ENCODE peak calls at places on chromosome 2, in nine cellular contexts. U is HCT116, N is GM23338, V is K562, T is A549, K is SK-N-SH, Q is HepG2, H is GM12878, F is Panc1. R is an unnamed sample.

GRCh38 chr2:222283634-222284033 is 15.2 kb downstream of the PAX3 start:
- DNase-seq in F (no peak), T (no peak), N (peak), Q (no peak), V (peak), U (no peak), H (no peak), K (no peak), R (no peak)

GRCh38 chr2:201404699-201405275 is 46.5 kb downstream of the TRAK2 start:
- DNase-seq in F (no peak), K (no peak), H (no peak), Q (no peak), T (no peak), N (peak), V (peak), U (no peak), R (no peak)

GRCh38 chr2:30680121-30680520 is 127.1 kb downstream of the CAPN13 start:
- DNase-seq in K (no peak), T (no peak), F (no peak), H (no peak), U (no peak), Q (no peak), N (no peak), V (no peak), R (no peak)

GRCh38 chr2:207256476-207257207 is 90.9 kb upstream of the KLF7 start:
- DNase-seq in F (no peak), N (no peak), H (no peak), T (no peak), U (no peak), K (peak), Q (no peak), V (no peak), R (no peak)

GRCh38 chr2:240649331-240649730 is 24.1 kb downstream of the GPR35 start:
- DNase-seq in F (no peak), U (no peak), Q (no peak), H (no peak), V (no peak), K (no peak), N (no peak), T (no peak), R (no peak)

GRCh38 chr2:47015206-47015605 is 99.6 kb upstream of the MCFD2 start:
- DNase-seq in F (no peak), H (no peak), N (no peak), K (peak), U (no peak), Q (peak), V (no peak), T (no peak), R (no peak)

GRCh38 chr2:86453838-86454237 is 12.7 kb downstream of the KDM3A start:
- DNase-seq in H (no peak), V (no peak), T (no peak), N (no peak), U (no peak), F (no peak), Q (no peak), K (no peak), R (no peak)

GRCh38 chr2:31812051-31812798 is 198.6 kb downstream of the MEMO1 start:
- DNase-seq in F (no peak), K (no peak), U (no peak), H (peak), T (peak), N (no peak), Q (peak), V (peak), R (no peak)

GRCh38 chr2:66581461-66582363 is 146.8 kb downstream of the MEIS1 start:
- DNase-seq in K (peak), V (no peak), F (no peak), Q (no peak), H (no peak), T (no peak), U (no peak), N (peak), R (no peak)

GRCh38 chr2:218005028-218005427 is 2.2 kb upstream of the TNS1 start:
- DNase-seq in N (no peak), H (no peak), T (no peak), U (no peak), F (no peak), K (no peak), V (peak), Q (no peak), R (no peak)
- H3K4me3 ChIP-seq in N (no peak), H (no peak), T (no peak), U (no peak), F (no peak), K (no peak), V (no peak), Q (no peak), R (no peak)

DNA sequence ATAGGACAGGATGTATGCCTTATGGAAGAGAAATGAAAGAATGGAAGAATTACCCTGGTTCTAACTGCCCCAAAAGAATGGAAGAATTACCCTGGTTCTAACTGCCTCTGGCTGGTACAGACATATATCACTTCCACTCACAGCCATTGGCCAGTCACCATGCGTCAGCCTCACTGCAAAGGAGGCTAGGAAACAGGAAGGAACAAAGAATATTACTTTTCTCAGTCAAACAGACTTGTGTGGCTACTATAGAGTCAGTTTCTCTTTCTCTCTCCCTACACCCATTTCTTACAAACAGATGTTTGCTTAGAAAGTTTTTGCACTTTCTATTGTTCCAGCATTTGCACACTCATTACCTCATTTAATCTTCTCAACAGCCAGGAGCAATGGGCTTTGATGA is 1111.1 kb upstream of the KLHL29 start:
- DNase-seq in N (no peak), Q (no peak), T (no peak), F (no peak), K (no peak), U (no peak), V (no peak), H (no peak), R (no peak)
- TF ChIP-seq REST in N (no peak), Q (no peak), T (no peak), F (no peak), K (no peak), U (no peak), V (no peak), H (no peak), R (no peak)

DNA sequence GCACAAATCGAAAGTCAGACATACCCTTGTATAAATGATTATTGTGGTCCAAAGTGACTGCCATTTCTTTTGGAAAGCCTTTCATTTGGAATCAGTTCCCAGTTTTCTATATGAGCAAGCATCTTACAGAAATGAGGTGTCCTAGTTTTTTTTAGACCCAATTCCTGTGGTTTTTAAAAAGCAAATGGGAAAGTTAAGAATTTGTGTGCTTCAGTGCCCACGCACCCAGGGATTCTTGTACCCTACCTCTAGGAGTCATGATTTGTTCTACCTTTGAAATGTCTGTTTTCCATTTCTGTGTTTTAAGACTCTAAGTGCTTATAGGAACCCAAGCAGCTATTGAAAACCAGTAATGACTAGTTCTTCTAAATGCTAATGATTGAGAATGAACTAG is 218.1 kb downstream of the CAMKMT start:
- DNase-seq in N (no peak), V (no peak), U (no peak), H (no peak), K (no peak), Q (no peak), T (no peak), F (no peak), R (no peak)
- H3K4me3 ChIP-seq in N (no peak), V (no peak), U (no peak), H (no peak), K (no peak), Q (no peak), T (no peak), F (no peak), R (no peak)

GRCh38 chr2:239328306-239329191 is 72.3 kb downstream of the HDAC4 start:
- DNase-seq in Q (no peak), H (no peak), T (no peak), V (peak), U (no peak), N (no peak), K (peak), F (no peak), R (no peak)
- TF ChIP-seq REST in Q (no peak), H (no peak), T (no peak), V (no peak), U (no peak), N (no peak), K (no peak), F (no peak), R (no peak)

GRCh38 chr2:177165731-177166711 is 46.6 kb upstream of the HNRNPA3 start:
- DNase-seq in Q (peak), V (peak), T (no peak), F (no peak), H (peak), N (no peak), K (no peak), U (no peak), R (no peak)
- H3K4me3 ChIP-seq in Q (peak), V (no peak), T (peak), F (peak), H (peak), N (no peak), K (no peak), U (peak), R (no peak)

R was measured in HL-60.